ENCODE peak calls at places on chromosomes 5 and 9, in eight cellular contexts. L is HCT116, K is Panc1, Y is HepG2, M is A549, P is GM23338, Z is SK-N-SH, C is K562. V is an unnamed sample.

GRCh38 chr9:36925033-36925432 is 109.0 kb downstream of the PAX5 start:
- DNase-seq in Z (no peak), P (no peak), C (no peak), K (no peak), Y (no peak), L (no peak), M (no peak), V (no peak)

GRCh38 chr9:70097187-70097586 is 53.5 kb downstream of the MAMDC2 start:
- DNase-seq in M (no peak), C (no peak), P (no peak), L (no peak), Y (no peak), Z (no peak), K (no peak), V (no peak)

GRCh38 chr9:81851340-81851739 is 76.9 kb upstream of the SPATA31D4 start:
- DNase-seq in M (no peak), Y (no peak), K (no peak), C (no peak), P (no peak), L (no peak), Z (no peak), V (no peak)

GRCh38 chr5:95673076-95673475 is 9.7 kb downstream of the SPATA9 start:
- DNase-seq in Z (no peak), L (no peak), M (no peak), Y (peak; percentile 14), P (no peak), C (no peak), K (no peak), V (no peak)

GRCh38 chr9:83649080-83649479 is 26.1 kb downstream of the IDNK start:
- DNase-seq in C (peak; percentile 72), M (peak; percentile 64), K (peak; percentile 17), Z (peak; percentile 77), Y (peak; percentile 51), P (peak; percentile 84), L (peak; percentile 6), V (peak; percentile 71)

GRCh38 chr9:37036237-37037136 is 2.4 kb upstream of the PAX5 start:
- DNase-seq in M (no peak), Y (no peak), K (no peak), Z (peak; percentile 72), L (no peak), P (peak; percentile 53), C (no peak), V (no peak)

GRCh38 chr5:85670417-85670816 is 947.3 kb upstream of the COX7C start:
- DNase-seq in K (no peak), L (no peak), M (no peak), P (no peak), Y (peak; percentile 63), C (no peak), Z (no peak), V (no peak)

GRCh38 chr5:166637295-166637694 is 1654.2 kb upstream of the WWC1 start:
- DNase-seq in K (no peak), M (no peak), Z (no peak), P (peak; percentile 34), L (no peak), C (no peak), Y (no peak), V (no peak)

GRCh38 chr5:89313804-89314588 is 431.0 kb upstream of the MEF2C start:
- DNase-seq in Y (no peak), C (peak; percentile 61), P (no peak), Z (no peak), L (peak; percentile 41), M (no peak), K (no peak), V (no peak)

GRCh38 chr9:119986205-119986604 is 593.8 kb downstream of the CDK5RAP2 start:
- DNase-seq in L (no peak), M (no peak), C (no peak), K (no peak), Z (no peak), Y (no peak), P (no peak), V (no peak)

GRCh38 chr5:82584631-82585030 is 306.5 kb upstream of the RPS23 start:
- DNase-seq in Z (no peak), C (no peak), M (no peak), K (no peak), L (no peak), Y (peak; percentile 14), P (no peak), V (no peak)

GRCh38 chr5:102107865-102108264 is 188.2 kb downstream of the SLCO4C1 start:
- DNase-seq in P (no peak), C (no peak), M (no peak), K (no peak), Z (no peak), L (no peak), Y (no peak), V (no peak)

GRCh38 chr9:113674436-113674835 is 201.7 kb upstream of the ZNF618 start:
- DNase-seq in K (no peak), L (no peak), M (no peak), C (no peak), Y (no peak), P (no peak), Z (no peak), V (no peak)

GRCh38 chr5:125829349-125829748 is 593.9 kb upstream of the GRAMD2B start:
- DNase-seq in P (no peak), K (no peak), Y (no peak), C (no peak), M (no peak), L (no peak), Z (no peak), V (no peak)

GRCh38 chr9:136881691-136882108 is 4.6 kb upstream of the TRAF2 start:
- DNase-seq in M (no peak), K (no peak), Z (no peak), P (no peak), C (peak; percentile 61), L (no peak), Y (peak; percentile 52), V (peak; percentile 15)

GRCh38 chr9:123524866-123525265 is 168.9 kb downstream of the CRB2 start:
- DNase-seq in L (no peak), K (no peak), C (peak; percentile 68), P (no peak), M (no peak), Y (no peak), Z (no peak), V (no peak)

GRCh38 chr9:114745108-114745848 is 60.6 kb downstream of the TNFSF15 start:
- DNase-seq in K (no peak), L (no peak), P (no peak), C (no peak), M (no peak), Y (no peak), Z (no peak), V (no peak)

GRCh38 chr5:36206913-36207312 is 34.8 kb downstream of the NADK2 start:
- DNase-seq in K (no peak), L (no peak), C (no peak), Y (no peak), Z (no peak), M (no peak), P (no peak), V (no peak)

GRCh38 chr9:28073278-28073677 is 500.0 kb upstream of the C9orf72 start:
- DNase-seq in P (peak; percentile 84), C (peak; percentile 4), L (peak; percentile 15), Y (peak; percentile 30), Z (peak; percentile 3), K (no peak), M (peak; percentile 3), V (no peak)

GRCh38 chr9:16092627-16093091 is 539.8 kb downstream of the CCDC171 start:
- DNase-seq in M (no peak), P (no peak), L (no peak), K (no peak), C (no peak), Z (no peak), Y (no peak), V (no peak)

GRCh38 chr5:142981886-142982820 is 212.0 kb downstream of the ARHGAP26 start:
- DNase-seq in K (no peak), P (peak; percentile 49), Y (peak; percentile 92), C (no peak), M (no peak), L (no peak), Z (peak; percentile 43), V (no peak)
- TF ChIP-seq REST in K (no peak), P (no peak), Y (no peak), C (no peak), M (no peak), L (no peak), Z (peak; percentile 32), V (no peak)

DNA sequence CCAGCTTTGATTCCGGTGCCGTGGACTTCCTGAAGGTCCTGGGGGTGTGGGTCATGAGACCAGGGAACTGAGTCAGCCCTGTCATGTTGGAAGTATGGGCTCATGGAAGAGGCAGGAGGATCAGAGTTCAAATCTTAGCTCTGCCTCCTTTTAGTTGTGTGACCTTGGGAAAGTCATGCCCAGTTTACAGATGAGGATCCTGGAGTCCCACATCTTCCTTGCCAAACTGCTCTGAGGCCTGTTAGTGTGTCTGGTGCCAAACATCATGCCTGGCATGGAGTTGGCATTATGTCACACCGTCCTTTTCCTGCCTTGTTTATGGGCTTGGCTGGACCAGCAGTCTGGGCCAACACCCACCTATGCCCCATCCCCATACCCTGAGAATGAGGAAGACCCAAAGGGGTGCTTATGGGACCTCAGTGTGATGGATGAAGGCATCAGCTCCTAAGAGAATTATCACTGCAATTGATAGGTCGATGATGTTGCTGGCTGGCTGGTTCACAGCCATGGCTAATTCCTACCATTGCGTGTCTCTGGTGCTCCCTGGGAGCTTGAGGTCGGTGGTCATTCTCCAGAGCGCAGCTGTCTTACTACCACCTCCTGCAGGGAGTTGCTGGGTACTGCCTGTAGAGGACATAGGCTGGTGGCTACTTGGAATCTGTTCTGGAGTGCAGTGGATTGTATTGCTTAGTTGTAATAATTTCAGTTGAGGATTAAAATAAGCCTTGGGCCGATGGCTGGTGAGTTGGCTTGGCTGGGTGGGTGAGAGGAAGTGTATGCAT is 140.5 kb upstream of the PITX1 start:
- DNase-seq in C (peak; percentile 75), P (peak; percentile 69), L (no peak), Y (no peak), M (no peak), Z (no peak), K (no peak), V (no peak)
- TF ChIP-seq REST in C (no peak), P (no peak), L (no peak), Y (no peak), M (no peak), Z (no peak), K (no peak), V (no peak)

GRCh38 chr5:179530069-179530998 is 20.0 kb upstream of the RUFY1 start:
- DNase-seq in Z (no peak), L (no peak), Y (no peak), C (peak; percentile 81), K (no peak), P (peak; percentile 89), M (no peak), V (no peak)

GRCh38 chr5:179526978-179527377 is 23.4 kb upstream of the RUFY1 start:
- DNase-seq in P (no peak), Z (no peak), K (no peak), M (no peak), C (no peak), Y (no peak), L (no peak), V (no peak)
- TF ChIP-seq REST in P (no peak), Z (no peak), K (no peak), M (no peak), C (no peak), Y (no peak), L (no peak), V (no peak)

DNA sequence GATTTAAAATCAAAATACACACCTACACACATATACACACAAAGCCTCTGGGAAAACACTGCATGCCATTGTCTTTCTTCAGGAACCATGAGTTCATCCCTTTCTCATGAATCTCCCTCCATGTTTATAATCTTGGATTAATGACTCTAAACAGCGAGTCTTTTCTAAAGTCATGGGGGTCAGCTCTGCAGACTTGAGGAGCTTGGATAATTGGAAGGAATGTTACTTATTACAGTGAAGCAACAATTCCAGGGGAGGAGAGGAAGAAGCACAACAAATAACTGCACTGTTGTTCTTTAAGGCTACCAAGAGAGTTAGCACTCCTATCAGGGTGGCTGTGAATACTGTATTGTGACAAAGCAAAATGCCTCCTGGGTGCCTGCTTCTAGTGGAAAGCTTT is 444.7 kb downstream of the ANXA1 start:
- DNase-seq in Y (no peak), C (no peak), Z (no peak), L (no peak), P (no peak), K (no peak), M (no peak), V (no peak)
- TF ChIP-seq REST in Y (no peak), C (no peak), Z (no peak), L (no peak), P (no peak), K (no peak), M (no peak), V (no peak)